ENCODE peak calls at places on chromosomes 3 and 15, in six cellular contexts. U, K, M, Z, H and E are unnamed samples.
A peak's percentile ranks its signal among the peaks of the same experiment; 100 is the strongest.

GRCh38 chr15:35713733-35714132 is 167.8 kb upstream of the DPH6 start:
- DNase-seq in U (no peak), K (no peak), M (no peak), Z (no peak), H (no peak), E (no peak)

GRCh38 chr3:195123196-195123805 is 147.7 kb downstream of the XXYLT1 start:
- DNase-seq in U (no peak), K (no peak), M (peak; percentile 46), Z (no peak), H (no peak), E (no peak)

GRCh38 chr3:10182950-10183349 is 18.2 kb downstream of the IRAK2 start:
- DNase-seq in U (no peak), K (no peak), M (no peak), Z (no peak), H (no peak), E (no peak)

GRCh38 chr15:77797270-77797669 is 164.6 kb upstream of the LINGO1 start:
- DNase-seq in U (no peak), K (peak; percentile 28), M (no peak), Z (no peak), H (no peak), E (no peak)

GRCh38 chr15:47733085-47733484 is 15.8 kb downstream of the SEMA6D start:
- DNase-seq in U (no peak), K (no peak), M (no peak), Z (no peak), H (no peak), E (no peak)

GRCh38 chr3:10116138-10116460 is 624 bp downstream of the BRK1 start:
- DNase-seq in U (no peak), K (no peak), M (peak; percentile 54), Z (peak; percentile 28), H (peak; percentile 54), E (no peak)

GRCh38 chr3:187025254-187025655 is 94.9 kb downstream of the ST6GAL1 start:
- DNase-seq in U (no peak), K (no peak), M (no peak), Z (no peak), H (no peak), E (no peak)

GRCh38 chr15:56767315-56767714 is 34.0 kb upstream of the ZNF280D start:
- DNase-seq in U (no peak), K (no peak), M (no peak), Z (no peak), H (no peak), E (no peak)

GRCh38 chr3:181604267-181604666 is 107.5 kb upstream of the SOX2 start:
- DNase-seq in U (no peak), K (no peak), M (no peak), Z (no peak), H (no peak), E (no peak)

GRCh38 chr15:76470691-76471090 is 134.1 kb downstream of the ISL2 start:
- DNase-seq in U (no peak), K (no peak), M (no peak), Z (no peak), H (no peak), E (no peak)

GRCh38 chr3:52689151-52689550 is 3.3 kb downstream of the GNL3 start:
- DNase-seq in U (no peak), K (no peak), M (no peak), Z (no peak), H (no peak), E (no peak)

GRCh38 chr3:69403406-69403934 is 17.6 kb upstream of the FRMD4B start:
- DNase-seq in U (no peak), K (no peak), M (no peak), Z (no peak), H (no peak), E (no peak)

GRCh38 chr3:62414786-62415185 is 41.4 kb upstream of the FEZF2 start:
- DNase-seq in U (no peak), K (no peak), M (no peak), Z (no peak), H (peak; percentile 59), E (no peak)

GRCh38 chr3:167691366-167691765 is 37.6 kb upstream of the WDR49 start:
- DNase-seq in U (peak; percentile 23), K (peak; percentile 84), M (no peak), Z (no peak), H (no peak), E (peak; percentile 23)
- TF ChIP-seq POLR2A in U (no peak), K (no peak), M (no peak), Z (no peak), H (no peak), E (no peak)

GRCh38 chr15:95499397-95499796 is 831.1 kb upstream of the NR2F2 start:
- DNase-seq in U (no peak), K (no peak), M (no peak), Z (no peak), H (no peak), E (no peak)

GRCh38 chr15:95492388-95493070 is 838.0 kb upstream of the NR2F2 start:
- DNase-seq in U (no peak), K (no peak), M (no peak), Z (no peak), H (no peak), E (no peak)

GRCh38 chr15:95498956-95499355 is 831.5 kb upstream of the NR2F2 start:
- DNase-seq in U (no peak), K (no peak), M (no peak), Z (no peak), H (no peak), E (no peak)

GRCh38 chr15:95497681-95498080 is 832.8 kb upstream of the NR2F2 start:
- DNase-seq in U (no peak), K (no peak), M (no peak), Z (no peak), H (no peak), E (no peak)

GRCh38 chr15:95495033-95495541 is 835.4 kb upstream of the NR2F2 start:
- DNase-seq in U (no peak), K (no peak), M (no peak), Z (no peak), H (no peak), E (no peak)
- TF ChIP-seq TAF1 in U (no peak), K (no peak), M (no peak), Z (no peak), H (no peak), E (no peak)

GRCh38 chr15:38758001-38758400 is 193.4 kb upstream of the RASGRP1 start:
- DNase-seq in U (no peak), K (no peak), M (no peak), Z (no peak), H (no peak), E (no peak)
- TF ChIP-seq POLR2AphosphoS5 in U (no peak), K (no peak), M (no peak), Z (no peak), H (no peak), E (no peak)

GRCh38 chr15:45168751-45169551 is 18.8 kb downstream of the SHF start:
- DNase-seq in U (no peak), K (no peak), M (peak; percentile 50), Z (no peak), H (no peak), E (no peak)

GRCh38 chr15:45168286-45168685 is 19.5 kb downstream of the SHF start:
- DNase-seq in U (no peak), K (no peak), M (no peak), Z (no peak), H (no peak), E (no peak)

GRCh38 chr15:45167631-45168205 is 20.0 kb downstream of the SHF start:
- DNase-seq in U (no peak), K (no peak), M (no peak), Z (no peak), H (no peak), E (no peak)

GRCh38 chr15:45165536-45165935 is 22.2 kb downstream of the SHF start:
- DNase-seq in U (no peak), K (no peak), M (no peak), Z (no peak), H (no peak), E (no peak)

GRCh38 chr15:45166792-45167630 is 20.8 kb downstream of the SHF start:
- DNase-seq in U (peak; percentile 95), K (peak; percentile 51), M (peak; percentile 87), Z (peak; percentile 62), H (peak; percentile 90), E (peak; percentile 90)
- TF ChIP-seq POLR2A in U (peak; percentile 50), K (peak; percentile 75), M (peak; percentile 71), Z (peak; percentile 34), H (peak; percentile 46), E (peak; percentile 71)

GRCh38 chr3:99317196-99317595 is 321.2 kb upstream of the COL8A1 start:
- DNase-seq in U (no peak), K (no peak), M (no peak), Z (no peak), H (no peak), E (no peak)
- TF ChIP-seq TAF1 in U (no peak), K (no peak), M (no peak), Z (no peak), H (no peak), E (no peak)

GRCh38 chr3:23944861-23945652 is at the start of gene NR1D2:
- DNase-seq in U (peak; percentile 79), K (no peak), M (peak; percentile 90), Z (peak; percentile 59), H (peak; percentile 80), E (peak; percentile 81)
- TF ChIP-seq POLR2AphosphoS5 in U (no peak), K (no peak), M (peak; percentile 59), Z (peak; percentile 29), H (peak; percentile 82), E (no peak)

DNA sequence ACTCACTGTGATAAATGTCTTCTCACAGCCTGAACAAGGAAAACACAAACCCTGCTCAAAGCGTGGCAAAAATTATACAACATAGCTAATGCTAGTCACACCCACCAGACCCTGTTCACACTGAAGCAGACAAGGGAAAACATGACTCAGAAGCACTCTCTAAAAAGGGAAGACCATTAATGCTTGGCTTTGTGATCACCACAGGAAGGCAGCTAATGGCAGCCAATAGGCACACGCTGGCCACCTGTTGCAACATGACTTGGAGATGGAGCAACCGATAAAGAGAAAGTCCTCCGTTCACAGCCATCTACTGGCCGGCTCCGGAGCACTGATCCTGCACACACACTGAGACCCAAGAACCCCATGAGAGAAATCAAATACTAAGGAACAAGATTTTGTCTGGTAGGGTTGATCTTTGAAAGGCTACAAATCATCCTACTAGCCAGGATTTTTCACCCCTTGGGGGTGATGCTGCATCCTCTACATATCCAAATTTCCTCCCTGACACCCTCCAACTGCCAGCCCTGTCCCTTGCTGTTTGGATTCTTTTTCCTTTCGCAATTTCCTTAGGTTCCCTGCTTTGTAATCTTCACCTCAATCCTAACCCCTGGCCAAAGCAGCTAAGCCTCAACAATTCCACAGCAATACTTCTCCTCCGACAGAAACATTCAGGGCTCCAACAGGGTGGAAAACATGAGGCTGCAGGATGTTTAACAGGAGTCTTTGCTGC is 3.2 kb downstream of the ZXDC start:
- DNase-seq in U (no peak), K (peak; percentile 21), M (peak; percentile 40), Z (peak; percentile 94), H (no peak), E (no peak)
- TF ChIP-seq POLR2A in U (no peak), K (no peak), M (no peak), Z (peak; percentile 49), H (no peak), E (no peak)

DNA sequence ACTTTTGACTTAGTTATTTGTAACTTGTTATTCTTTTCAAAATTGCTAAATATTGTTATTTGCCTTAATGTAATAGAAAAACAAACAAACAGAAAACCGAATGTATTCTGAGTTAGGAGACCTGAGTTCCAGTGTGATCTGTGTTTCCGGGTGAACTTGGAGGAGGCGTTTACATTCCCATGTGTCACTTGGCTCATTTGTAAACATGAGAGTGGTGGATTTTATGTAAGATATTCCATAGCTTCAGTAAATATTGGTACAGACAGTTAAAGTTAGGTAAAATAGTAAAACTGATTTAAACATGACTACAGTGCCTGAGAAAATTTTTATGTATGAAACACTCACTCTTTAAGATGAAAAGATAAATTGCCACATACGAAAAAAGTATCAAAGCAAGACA is 287.3 kb upstream of the POU1F1 start:
- DNase-seq in U (no peak), K (no peak), M (no peak), Z (no peak), H (no peak), E (no peak)
- TF ChIP-seq TAF1 in U (no peak), K (no peak), M (no peak), Z (no peak), H (no peak), E (no peak)